ENCODE peak calls at places on chromosome 16, in nine cellular contexts. M is CD8-positive, alpha-beta T cell; D is non-pigmented ciliary epithelial cell; Y is naive B cell; F is activated CD4-positive, alpha-beta T cell treated with anti-CD3 and anti-CD28 coated beads for 48 hours; W is cerebellum; Z is activated CD4-positive, CD25-positive, alpha-beta regulatory T cell; X is cardiac muscle cell; E is fibroblast of pulmonary artery. J is an unnamed sample.

GRCh38 chr16:85578599-85578948 is 34.5 kb upstream of the GSE1 start:
- DNase-seq in Y (no peak), W (no peak), D (no peak), Z (no peak), F (no peak), X (no peak), M (no peak), E (no peak), J (no peak)

GRCh38 chr16:35639233-35640205 is 2180.1 kb downstream of the TP53TG3F start:
- DNase-seq in F (no peak), W (no peak), M (no peak), D (no peak), E (no peak), Y (no peak), X (no peak), Z (no peak), J (no peak)

GRCh38 chr16:53803998-53804397 is 100.0 kb downstream of the FTO start:
- DNase-seq in E (no peak), F (no peak), Y (no peak), X (no peak), D (no peak), W (no peak), Z (no peak), M (no peak), J (no peak)

GRCh38 chr16:27748868-27749546 is 199.1 kb downstream of the KATNIP start:
- DNase-seq in X (peak), M (peak), D (peak), Y (no peak), W (peak), Z (no peak), E (peak), F (peak), J (peak)

GRCh38 chr16:8777217-8777616 is 20.2 kb downstream of the TMEM186 start:
- DNase-seq in Z (no peak), D (no peak), W (no peak), Y (no peak), E (no peak), F (no peak), M (no peak), X (no peak), J (no peak)

GRCh38 chr16:9297437-9298113 is 206.1 kb downstream of the HAPSTR1 start:
- DNase-seq in M (no peak), D (no peak), W (no peak), X (no peak), Z (no peak), Y (no peak), E (no peak), F (peak), J (peak)

GRCh38 chr16:10181196-10182162 is 749 bp downstream of the GRIN2A start:
- DNase-seq in W (peak), M (peak), Y (peak), Z (no peak), F (peak), E (peak), X (peak), D (no peak), J (peak)

GRCh38 chr16:25138130-25138529 is 26.6 kb downstream of the LCMT1 start:
- DNase-seq in Z (no peak), D (no peak), M (no peak), W (no peak), E (no peak), F (no peak), X (no peak), Y (no peak), J (no peak)

GRCh38 chr16:69859105-69859969 is 91.8 kb upstream of the CLEC18A start:
- DNase-seq in D (no peak), Y (no peak), X (no peak), E (no peak), F (peak), Z (no peak), M (peak), W (peak), J (peak)

GRCh38 chr16:10009691-10010090 is 172.5 kb downstream of the GRIN2A start:
- DNase-seq in M (no peak), W (peak), F (no peak), E (no peak), X (no peak), Y (no peak), Z (no peak), D (no peak), J (no peak)

GRCh38 chr16:77306050-77306616 is 106.9 kb downstream of the SYCE1L start:
- DNase-seq in M (no peak), Y (no peak), W (no peak), D (no peak), X (no peak), F (no peak), Z (no peak), E (no peak), J (no peak)

GRCh38 chr16:7423436-7423941 is 90.8 kb downstream of the RBFOX1 start:
- DNase-seq in E (no peak), W (no peak), X (no peak), M (no peak), Z (no peak), F (no peak), Y (no peak), D (no peak), J (no peak)

GRCh38 chr16:22250522-22250921 is 44.4 kb downstream of the EEF2K start:
- DNase-seq in W (peak), M (no peak), F (no peak), Y (no peak), Z (no peak), D (no peak), X (peak), E (peak), J (no peak)

GRCh38 chr16:47519996-47520679 is 59.0 kb downstream of the PHKB start:
- DNase-seq in X (no peak), M (no peak), Z (no peak), D (no peak), E (no peak), Y (no peak), W (no peak), F (no peak), J (no peak)

GRCh38 chr16:2208308-2208707 is 2.4 kb downstream of the BRICD5 start:
- DNase-seq in W (peak), E (no peak), F (no peak), Z (no peak), X (no peak), D (no peak), M (no peak), Y (no peak), J (no peak)

GRCh38 chr16:27400751-27401620 is 988 bp upstream of the IL21R start:
- DNase-seq in F (no peak), W (no peak), M (no peak), Y (no peak), Z (no peak), D (no peak), E (peak), X (peak), J (no peak)

GRCh38 chr16:4358831-4359561 is 7.9 kb upstream of the PAM16 start:
- DNase-seq in W (peak), Z (peak), D (no peak), X (peak), M (peak), F (peak), Y (peak), E (peak), J (peak)

GRCh38 chr16:78022347-78022746 is at the start of gene CLEC3A:
- DNase-seq in X (no peak), D (no peak), Z (no peak), F (no peak), M (no peak), E (no peak), W (no peak), Y (no peak), J (no peak)